ENCODE peak calls at places on chromosomes 2 and 18, in nine cellular contexts. S is GM23338, H is SK-N-SH, O is neural progenitor cell, V is GM23248, I is HCT116, Z is PC-3, P is OCI-LY7, L is MM.1S. F is an unnamed sample.

GRCh38 chr2:31239842-31240198 is 5.9 kb downstream of the EHD3 start:
- DNase-seq in Z (no peak), I (no peak), O (no peak), P (no peak), H (no peak), V (peak; percentile 88), S (no peak), L (no peak), F (no peak)

GRCh38 chr2:238240761-238241711 is 1.2 kb upstream of the HES6 start:
- DNase-seq in S (peak; percentile 96), V (peak; percentile 35), I (peak; percentile 41), P (peak; percentile 29), Z (peak; percentile 70), L (peak; percentile 91), H (no peak), O (peak; percentile 96), F (peak; percentile 84)

GRCh38 chr2:33975498-33975897 is 376.4 kb upstream of the FAM98A start:
- DNase-seq in P (no peak), V (no peak), I (no peak), Z (no peak), L (no peak), O (no peak), S (no peak), H (no peak), F (no peak)

GRCh38 chr2:179376881-179377280 is 112.2 kb upstream of the SESTD1 start:
- DNase-seq in Z (no peak), L (no peak), H (no peak), I (no peak), P (no peak), S (no peak), V (no peak), O (no peak), F (no peak)

GRCh38 chr2:132978840-132979239 is 308.8 kb upstream of the LYPD1 start:
- DNase-seq in V (no peak), I (no peak), H (no peak), S (no peak), L (no peak), Z (no peak), P (no peak), O (no peak), F (no peak)

GRCh38 chr2:229713371-229714079 is 830 bp downstream of the DNER start:
- DNase-seq in I (no peak), O (peak; percentile 78), L (peak; percentile 44), Z (peak; percentile 16), P (no peak), H (peak; percentile 87), S (peak; percentile 75), V (peak; percentile 12), F (peak; percentile 30)

GRCh38 chr2:2703792-2704191 is 372.7 kb upstream of the MYT1L start:
- DNase-seq in V (no peak), P (no peak), O (peak; percentile 21), S (no peak), L (no peak), H (no peak), Z (no peak), I (no peak), F (no peak)

GRCh38 chr18:12597775-12598174 is 60.1 kb downstream of the SPIRE1 start:
- DNase-seq in I (peak; percentile 47), P (no peak), H (no peak), O (no peak), V (peak; percentile 95), S (no peak), Z (peak; percentile 86), L (no peak), F (peak; percentile 47)

GRCh38 chr2:109009920-109010610 is 21.0 kb upstream of the EDAR start:
- DNase-seq in O (no peak), Z (peak; percentile 21), L (no peak), V (peak; percentile 77), I (no peak), H (no peak), P (no peak), S (no peak), F (no peak)

GRCh38 chr2:33291278-33292013 is 185.0 kb upstream of the RASGRP3 start:
- DNase-seq in O (no peak), L (no peak), P (no peak), H (no peak), S (no peak), V (peak; percentile 73), I (no peak), Z (peak; percentile 92), F (peak; percentile 24)

GRCh38 chr2:216648105-216648504 is 14.9 kb downstream of the IGFBP2 start:
- DNase-seq in P (no peak), H (no peak), L (no peak), O (no peak), V (peak; percentile 85), Z (peak; percentile 57), S (no peak), I (no peak), F (no peak)

GRCh38 chr2:174334278-174334715 is 457 bp upstream of the SP9 start:
- DNase-seq in V (no peak), S (peak; percentile 69), I (no peak), O (peak; percentile 52), L (no peak), P (no peak), H (no peak), Z (no peak), F (no peak)

GRCh38 chr2:150938586-150938985 is 323.1 kb downstream of the RBM43 start:
- DNase-seq in I (no peak), P (no peak), L (no peak), V (peak; percentile 63), Z (peak; percentile 33), H (no peak), S (no peak), O (no peak), F (no peak)

GRCh38 chr2:127143851-127144782 is 37.2 kb upstream of the BIN1 start:
- DNase-seq in L (no peak), P (no peak), O (no peak), S (no peak), I (peak; percentile 12), Z (no peak), V (peak; percentile 82), H (no peak), F (no peak)

GRCh38 chr2:134468093-134468640 is 214.3 kb downstream of the MGAT5 start:
- DNase-seq in O (no peak), H (no peak), I (no peak), L (no peak), V (no peak), Z (no peak), S (no peak), P (no peak), F (no peak)

DNA sequence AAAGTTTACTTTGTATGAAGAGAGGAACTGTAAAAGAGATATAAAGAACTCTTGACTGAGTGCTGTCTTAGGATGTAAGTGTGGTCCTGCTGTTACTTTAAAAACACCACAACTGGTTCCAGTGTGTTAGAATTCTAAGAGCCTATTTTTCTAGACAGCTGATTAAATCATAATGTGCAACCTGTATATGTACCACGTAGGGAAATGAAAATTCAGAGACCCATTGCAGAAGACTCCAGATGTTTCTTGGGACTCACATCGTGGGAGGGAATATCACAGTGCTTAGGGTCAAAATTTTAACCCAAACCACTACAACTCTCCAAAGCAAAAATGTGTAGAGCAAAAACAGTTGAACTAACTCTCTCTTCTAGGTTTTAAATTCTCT is 173.1 kb upstream of the RBMS1 start:
- DNase-seq in I (no peak), Z (no peak), L (no peak), H (no peak), S (no peak), P (no peak), O (no peak), V (no peak), F (no peak)
- TF ChIP-seq EZH2phosphoT487 in I (no peak), Z (no peak), L (no peak), H (no peak), S (no peak), P (no peak), O (no peak), V (no peak), F (no peak)

GRCh38 chr2:120675460-120676130 is 60.1 kb upstream of the GLI2 start:
- DNase-seq in H (peak; percentile 67), Z (peak; percentile 76), O (peak; percentile 73), L (peak; percentile 51), S (peak; percentile 83), P (peak; percentile 33), I (peak; percentile 53), V (peak; percentile 77), F (peak; percentile 83)
- TF ChIP-seq EZH2phosphoT487 in H (no peak), Z (no peak), O (no peak), L (no peak), S (no peak), P (no peak), I (no peak), V (no peak), F (no peak)

GRCh38 chr18:45059695-45060094 is 379.0 kb downstream of the SETBP1 start:
- DNase-seq in S (no peak), L (no peak), Z (peak; percentile 71), P (no peak), O (no peak), I (no peak), V (peak; percentile 88), H (no peak), F (no peak)
- TF ChIP-seq EZH2phosphoT487 in S (no peak), L (no peak), Z (no peak), P (no peak), O (no peak), I (no peak), V (no peak), H (no peak), F (no peak)

GRCh38 chr2:172097557-172098131 is 5.1 kb downstream of the DLX2 start:
- DNase-seq in H (peak; percentile 53), S (peak; percentile 8), P (no peak), I (no peak), Z (peak; percentile 35), V (peak; percentile 80), O (peak; percentile 32), L (no peak), F (no peak)
- TF ChIP-seq EZH2phosphoT487 in H (no peak), S (peak; percentile 48), P (no peak), I (no peak), Z (no peak), V (no peak), O (peak; percentile 63), L (no peak), F (peak; percentile 62)

DNA sequence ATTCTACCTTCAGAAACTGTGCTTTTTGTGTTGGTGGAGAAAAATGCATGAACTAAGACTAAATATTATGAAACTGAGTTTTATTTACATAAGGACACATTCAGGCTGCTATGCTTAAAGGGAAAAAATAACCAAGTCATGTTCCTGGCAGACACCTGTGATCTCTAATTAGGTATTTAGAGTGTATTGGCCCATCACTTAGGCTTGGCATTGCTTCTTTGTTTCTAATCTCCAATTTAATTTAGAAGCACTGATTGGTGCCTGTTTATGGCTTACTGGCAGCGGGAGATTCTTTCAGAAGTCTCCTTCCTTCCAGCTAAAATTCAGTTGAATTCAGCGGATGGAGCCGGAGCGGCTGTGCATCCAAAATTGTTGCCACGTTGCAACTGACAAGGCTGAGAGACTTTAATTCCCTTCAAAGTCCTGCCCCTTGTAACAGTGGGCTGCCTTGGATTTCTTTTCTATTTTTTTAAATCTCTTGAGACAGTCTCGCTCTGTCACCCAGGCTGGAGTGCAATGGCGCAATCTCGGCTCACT is 66.5 kb downstream of the VWA3B start:
- DNase-seq in I (no peak), H (no peak), V (no peak), S (no peak), L (no peak), O (no peak), Z (no peak), P (no peak), F (no peak)
- TF ChIP-seq EZH2phosphoT487 in I (no peak), H (no peak), V (no peak), S (no peak), L (no peak), O (no peak), Z (no peak), P (no peak), F (no peak)